ENCODE peak calls at places on chromosomes 5 and 9, in six cellular contexts. One of them, this sample, is unnamed.

GRCh38 chr5:10736354-10736753 is 24.7 kb downstream of the DAP start:
- DNase-seq in activated CD4-positive, alpha-beta T cell treated with anti-CD3 and anti-CD28 coated beads, Interleukin-2, amount 50 U/mL, for 48 hours: no peak
- DNase-seq in HEK293T: no peak
- DNase-seq in RPMI8226: no peak
- DNase-seq in stimulated activated CD8-positive, alpha-beta memory T cell treated with anti-CD3 and anti-CD28 coated beads, Interleukin-2, amount 100 ng/mL, for 1 hour: no peak
- DNase-seq in tibial nerve: no peak
- DNase-seq in this sample: no peak

GRCh38 chr9:97570899-97571298 is 62.3 kb downstream of the TSTD2 start:
- DNase-seq in HEK293T: no peak
- DNase-seq in RPMI8226: no peak
- DNase-seq in stimulated activated CD8-positive, alpha-beta memory T cell treated with anti-CD3 and anti-CD28 coated beads, Interleukin-2, amount 100 ng/mL, for 1 hour: no peak
- DNase-seq in tibial nerve: no peak
- DNase-seq in activated CD4-positive, alpha-beta T cell treated with anti-CD3 and anti-CD28 coated beads, Interleukin-2, amount 50 U/mL, for 48 hours: no peak
- DNase-seq in this sample: no peak

GRCh38 chr5:54902817-54903473 is 82.4 kb downstream of the ESM1 start:
- DNase-seq in tibial nerve: no peak
- DNase-seq in stimulated activated CD8-positive, alpha-beta memory T cell treated with anti-CD3 and anti-CD28 coated beads, Interleukin-2, amount 100 ng/mL, for 1 hour: no peak
- DNase-seq in RPMI8226: peak
- DNase-seq in activated CD4-positive, alpha-beta T cell treated with anti-CD3 and anti-CD28 coated beads, Interleukin-2, amount 50 U/mL, for 48 hours: peak
- DNase-seq in HEK293T: no peak
- DNase-seq in this sample: peak

GRCh38 chr5:126594077-126594476 is 942 bp downstream of the ALDH7A1 start:
- DNase-seq in RPMI8226: no peak
- DNase-seq in stimulated activated CD8-positive, alpha-beta memory T cell treated with anti-CD3 and anti-CD28 coated beads, Interleukin-2, amount 100 ng/mL, for 1 hour: no peak
- DNase-seq in HEK293T: peak
- DNase-seq in tibial nerve: no peak
- DNase-seq in activated CD4-positive, alpha-beta T cell treated with anti-CD3 and anti-CD28 coated beads, Interleukin-2, amount 50 U/mL, for 48 hours: no peak
- DNase-seq in this sample: no peak

GRCh38 chr9:79641055-79641454 is 69.3 kb downstream of the TLE4 start:
- DNase-seq in stimulated activated CD8-positive, alpha-beta memory T cell treated with anti-CD3 and anti-CD28 coated beads, Interleukin-2, amount 100 ng/mL, for 1 hour: no peak
- DNase-seq in activated CD4-positive, alpha-beta T cell treated with anti-CD3 and anti-CD28 coated beads, Interleukin-2, amount 50 U/mL, for 48 hours: no peak
- DNase-seq in RPMI8226: no peak
- DNase-seq in tibial nerve: no peak
- DNase-seq in HEK293T: no peak
- DNase-seq in this sample: no peak

GRCh38 chr5:14016549-14016948 is 72.1 kb upstream of the DNAH5 start:
- DNase-seq in activated CD4-positive, alpha-beta T cell treated with anti-CD3 and anti-CD28 coated beads, Interleukin-2, amount 50 U/mL, for 48 hours: no peak
- DNase-seq in stimulated activated CD8-positive, alpha-beta memory T cell treated with anti-CD3 and anti-CD28 coated beads, Interleukin-2, amount 100 ng/mL, for 1 hour: no peak
- DNase-seq in HEK293T: no peak
- DNase-seq in tibial nerve: no peak
- DNase-seq in RPMI8226: no peak
- DNase-seq in this sample: no peak

GRCh38 chr9:89778100-89779085 is 173.6 kb downstream of the GADD45G start:
- DNase-seq in tibial nerve: no peak
- DNase-seq in stimulated activated CD8-positive, alpha-beta memory T cell treated with anti-CD3 and anti-CD28 coated beads, Interleukin-2, amount 100 ng/mL, for 1 hour: no peak
- DNase-seq in RPMI8226: no peak
- DNase-seq in activated CD4-positive, alpha-beta T cell treated with anti-CD3 and anti-CD28 coated beads, Interleukin-2, amount 50 U/mL, for 48 hours: no peak
- DNase-seq in HEK293T: no peak
- DNase-seq in this sample: no peak

GRCh38 chr9:29966247-29966646 is 2393.0 kb upstream of the C9orf72 start:
- DNase-seq in activated CD4-positive, alpha-beta T cell treated with anti-CD3 and anti-CD28 coated beads, Interleukin-2, amount 50 U/mL, for 48 hours: no peak
- DNase-seq in RPMI8226: no peak
- DNase-seq in stimulated activated CD8-positive, alpha-beta memory T cell treated with anti-CD3 and anti-CD28 coated beads, Interleukin-2, amount 100 ng/mL, for 1 hour: no peak
- DNase-seq in tibial nerve: no peak
- DNase-seq in HEK293T: no peak
- DNase-seq in this sample: no peak

GRCh38 chr9:95406114-95406513 is 88.6 kb upstream of the FANCC start:
- DNase-seq in activated CD4-positive, alpha-beta T cell treated with anti-CD3 and anti-CD28 coated beads, Interleukin-2, amount 50 U/mL, for 48 hours: no peak
- DNase-seq in tibial nerve: no peak
- DNase-seq in stimulated activated CD8-positive, alpha-beta memory T cell treated with anti-CD3 and anti-CD28 coated beads, Interleukin-2, amount 100 ng/mL, for 1 hour: no peak
- DNase-seq in HEK293T: no peak
- DNase-seq in RPMI8226: no peak
- DNase-seq in this sample: no peak

GRCh38 chr9:132827366-132827765 is 50.7 kb downstream of the AK8 start:
- DNase-seq in tibial nerve: no peak
- DNase-seq in HEK293T: no peak
- DNase-seq in RPMI8226: no peak
- DNase-seq in activated CD4-positive, alpha-beta T cell treated with anti-CD3 and anti-CD28 coated beads, Interleukin-2, amount 50 U/mL, for 48 hours: no peak
- DNase-seq in stimulated activated CD8-positive, alpha-beta memory T cell treated with anti-CD3 and anti-CD28 coated beads, Interleukin-2, amount 100 ng/mL, for 1 hour: no peak
- DNase-seq in this sample: no peak

GRCh38 chr5:53373420-53374188 is 106.8 kb upstream of the FST start:
- DNase-seq in RPMI8226: no peak
- DNase-seq in tibial nerve: no peak
- DNase-seq in activated CD4-positive, alpha-beta T cell treated with anti-CD3 and anti-CD28 coated beads, Interleukin-2, amount 50 U/mL, for 48 hours: no peak
- DNase-seq in HEK293T: no peak
- DNase-seq in stimulated activated CD8-positive, alpha-beta memory T cell treated with anti-CD3 and anti-CD28 coated beads, Interleukin-2, amount 100 ng/mL, for 1 hour: no peak
- DNase-seq in this sample: no peak

GRCh38 chr9:125470767-125471580 is 209.3 kb downstream of the GAPVD1 start:
- DNase-seq in HEK293T: no peak
- DNase-seq in RPMI8226: no peak
- DNase-seq in activated CD4-positive, alpha-beta T cell treated with anti-CD3 and anti-CD28 coated beads, Interleukin-2, amount 50 U/mL, for 48 hours: no peak
- DNase-seq in stimulated activated CD8-positive, alpha-beta memory T cell treated with anti-CD3 and anti-CD28 coated beads, Interleukin-2, amount 100 ng/mL, for 1 hour: no peak
- DNase-seq in tibial nerve: no peak
- DNase-seq in this sample: no peak

GRCh38 chr9:111559000-111559610 is 34.1 kb downstream of the ZNF483 start:
- DNase-seq in stimulated activated CD8-positive, alpha-beta memory T cell treated with anti-CD3 and anti-CD28 coated beads, Interleukin-2, amount 100 ng/mL, for 1 hour: no peak
- DNase-seq in activated CD4-positive, alpha-beta T cell treated with anti-CD3 and anti-CD28 coated beads, Interleukin-2, amount 50 U/mL, for 48 hours: no peak
- DNase-seq in RPMI8226: no peak
- DNase-seq in HEK293T: no peak
- DNase-seq in tibial nerve: no peak
- DNase-seq in this sample: no peak

GRCh38 chr5:176570044-176570443 is 20.9 kb downstream of the CDHR2 start:
- DNase-seq in tibial nerve: no peak
- DNase-seq in activated CD4-positive, alpha-beta T cell treated with anti-CD3 and anti-CD28 coated beads, Interleukin-2, amount 50 U/mL, for 48 hours: no peak
- DNase-seq in HEK293T: no peak
- DNase-seq in stimulated activated CD8-positive, alpha-beta memory T cell treated with anti-CD3 and anti-CD28 coated beads, Interleukin-2, amount 100 ng/mL, for 1 hour: no peak
- DNase-seq in RPMI8226: no peak
- DNase-seq in this sample: no peak

GRCh38 chr5:126499742-126500396 is 76.7 kb downstream of the GRAMD2B start:
- DNase-seq in activated CD4-positive, alpha-beta T cell treated with anti-CD3 and anti-CD28 coated beads, Interleukin-2, amount 50 U/mL, for 48 hours: no peak
- DNase-seq in tibial nerve: no peak
- DNase-seq in HEK293T: peak
- DNase-seq in stimulated activated CD8-positive, alpha-beta memory T cell treated with anti-CD3 and anti-CD28 coated beads, Interleukin-2, amount 100 ng/mL, for 1 hour: no peak
- DNase-seq in RPMI8226: peak
- DNase-seq in this sample: peak

GRCh38 chr9:132755096-132755495 is 84.8 kb downstream of the GTF3C4 start:
- DNase-seq in tibial nerve: no peak
- DNase-seq in stimulated activated CD8-positive, alpha-beta memory T cell treated with anti-CD3 and anti-CD28 coated beads, Interleukin-2, amount 100 ng/mL, for 1 hour: no peak
- DNase-seq in HEK293T: no peak
- DNase-seq in activated CD4-positive, alpha-beta T cell treated with anti-CD3 and anti-CD28 coated beads, Interleukin-2, amount 50 U/mL, for 48 hours: no peak
- DNase-seq in RPMI8226: no peak
- DNase-seq in this sample: no peak

GRCh38 chr5:123748239-123748638 is 236.3 kb downstream of the CSNK1G3 start:
- DNase-seq in HEK293T: no peak
- DNase-seq in RPMI8226: no peak
- DNase-seq in tibial nerve: no peak
- DNase-seq in activated CD4-positive, alpha-beta T cell treated with anti-CD3 and anti-CD28 coated beads, Interleukin-2, amount 50 U/mL, for 48 hours: no peak
- DNase-seq in stimulated activated CD8-positive, alpha-beta memory T cell treated with anti-CD3 and anti-CD28 coated beads, Interleukin-2, amount 100 ng/mL, for 1 hour: no peak
- DNase-seq in this sample: no peak

GRCh38 chr5:34484591-34485228 is 171.4 kb upstream of the RAI14 start:
- DNase-seq in stimulated activated CD8-positive, alpha-beta memory T cell treated with anti-CD3 and anti-CD28 coated beads, Interleukin-2, amount 100 ng/mL, for 1 hour: no peak
- DNase-seq in HEK293T: no peak
- DNase-seq in tibial nerve: no peak
- DNase-seq in RPMI8226: no peak
- DNase-seq in activated CD4-positive, alpha-beta T cell treated with anti-CD3 and anti-CD28 coated beads, Interleukin-2, amount 50 U/mL, for 48 hours: no peak
- DNase-seq in this sample: no peak

GRCh38 chr5:178180141-178180863 is 6.9 kb downstream of the GMCL2 start:
- DNase-seq in HEK293T: no peak
- DNase-seq in stimulated activated CD8-positive, alpha-beta memory T cell treated with anti-CD3 and anti-CD28 coated beads, Interleukin-2, amount 100 ng/mL, for 1 hour: no peak
- DNase-seq in RPMI8226: peak
- DNase-seq in tibial nerve: no peak
- DNase-seq in activated CD4-positive, alpha-beta T cell treated with anti-CD3 and anti-CD28 coated beads, Interleukin-2, amount 50 U/mL, for 48 hours: no peak
- DNase-seq in this sample: peak

GRCh38 chr5:141637266-141637692 is 482 bp downstream of the RELL2 start:
- DNase-seq in tibial nerve: no peak
- DNase-seq in RPMI8226: peak
- DNase-seq in stimulated activated CD8-positive, alpha-beta memory T cell treated with anti-CD3 and anti-CD28 coated beads, Interleukin-2, amount 100 ng/mL, for 1 hour: no peak
- DNase-seq in activated CD4-positive, alpha-beta T cell treated with anti-CD3 and anti-CD28 coated beads, Interleukin-2, amount 50 U/mL, for 48 hours: peak
- DNase-seq in HEK293T: peak
- DNase-seq in this sample: peak

GRCh38 chr5:78597068-78597857 is 51.3 kb downstream of the LHFPL2 start:
- DNase-seq in stimulated activated CD8-positive, alpha-beta memory T cell treated with anti-CD3 and anti-CD28 coated beads, Interleukin-2, amount 100 ng/mL, for 1 hour: no peak
- DNase-seq in tibial nerve: no peak
- DNase-seq in RPMI8226: no peak
- DNase-seq in HEK293T: no peak
- DNase-seq in activated CD4-positive, alpha-beta T cell treated with anti-CD3 and anti-CD28 coated beads, Interleukin-2, amount 50 U/mL, for 48 hours: no peak
- DNase-seq in this sample: no peak

GRCh38 chr5:128163991-128164390 is 80.4 kb downstream of the SLC12A2 start:
- DNase-seq in stimulated activated CD8-positive, alpha-beta memory T cell treated with anti-CD3 and anti-CD28 coated beads, Interleukin-2, amount 100 ng/mL, for 1 hour: no peak
- DNase-seq in RPMI8226: no peak
- DNase-seq in activated CD4-positive, alpha-beta T cell treated with anti-CD3 and anti-CD28 coated beads, Interleukin-2, amount 50 U/mL, for 48 hours: no peak
- DNase-seq in HEK293T: no peak
- DNase-seq in tibial nerve: no peak
- DNase-seq in this sample: no peak

GRCh38 chr5:140637722-140638473 is 1.4 kb upstream of the TMCO6 start:
- DNase-seq in HEK293T: no peak
- DNase-seq in tibial nerve: no peak
- DNase-seq in RPMI8226: no peak
- DNase-seq in activated CD4-positive, alpha-beta T cell treated with anti-CD3 and anti-CD28 coated beads, Interleukin-2, amount 50 U/mL, for 48 hours: no peak
- DNase-seq in stimulated activated CD8-positive, alpha-beta memory T cell treated with anti-CD3 and anti-CD28 coated beads, Interleukin-2, amount 100 ng/mL, for 1 hour: no peak
- DNase-seq in this sample: no peak

GRCh38 chr9:122095010-122095767 is 2.1 kb upstream of the TTLL11 start:
- DNase-seq in activated CD4-positive, alpha-beta T cell treated with anti-CD3 and anti-CD28 coated beads, Interleukin-2, amount 50 U/mL, for 48 hours: peak
- DNase-seq in stimulated activated CD8-positive, alpha-beta memory T cell treated with anti-CD3 and anti-CD28 coated beads, Interleukin-2, amount 100 ng/mL, for 1 hour: no peak
- DNase-seq in RPMI8226: peak
- DNase-seq in HEK293T: peak
- DNase-seq in tibial nerve: no peak
- DNase-seq in this sample: peak